ENCODE peak calls at places on chromosomes 12 and 14, in four cellular contexts. Z is PC-9, D is fibroblast of the aortic adventitia, S is Panc1. B is an unnamed sample.
A peak's percentile ranks its signal among the peaks of the same experiment; 100 is the strongest.

GRCh38 chr12:50061946-50062725 is 4.7 kb downstream of the ASIC1 start:
- DNase-seq in Z (no peak), D (no peak), S (no peak), B (no peak)

GRCh38 chr14:34032720-34033119 is 81.8 kb upstream of the EGLN3 start:
- DNase-seq in Z (no peak), D (no peak), S (no peak), B (no peak)

GRCh38 chr14:26414103-26414502 is 183.7 kb downstream of the NOVA1 start:
- DNase-seq in Z (no peak), D (no peak), S (no peak), B (no peak)

GRCh38 chr14:67004521-67004920 is 184.7 kb upstream of the GARIN2 start:
- DNase-seq in Z (no peak), D (no peak), S (no peak), B (no peak)

GRCh38 chr12:3770891-3771290 is 18.0 kb upstream of the CRACR2A start:
- DNase-seq in Z (peak; percentile 39), D (peak; percentile 81), S (no peak), B (no peak)

GRCh38 chr12:15037091-15037723 is 64.4 kb downstream of the PDE6H start:
- DNase-seq in Z (no peak), D (no peak), S (no peak), B (no peak)

GRCh38 chr12:23098110-23099049 is 473.4 kb downstream of the ETNK1 start:
- DNase-seq in Z (no peak), D (peak; percentile 47), S (no peak), B (no peak)

GRCh38 chr12:82740129-82741000 is 53.7 kb downstream of the TMTC2 start:
- DNase-seq in Z (peak; percentile 82), D (peak; percentile 80), S (peak; percentile 1), B (peak; percentile 43)

GRCh38 chr14:67567654-67568053 is 32.4 kb downstream of the PIGH start:
- DNase-seq in Z (peak; percentile 68), D (no peak), S (no peak), B (no peak)

GRCh38 chr12:94134226-94134795 is 14.1 kb upstream of the PLXNC1 start:
- DNase-seq in Z (peak; percentile 38), D (peak; percentile 75), S (peak; percentile 20), B (no peak)

GRCh38 chr14:32762886-32763285 is 175.8 kb upstream of the NPAS3 start:
- DNase-seq in Z (no peak), D (peak; percentile 68), S (no peak), B (no peak)

GRCh38 chr14:86527312-86527711 is 997.4 kb downstream of the FLRT2 start:
- DNase-seq in Z (no peak), D (no peak), S (no peak), B (no peak)

GRCh38 chr14:102145395-102145794 is 5.7 kb downstream of the WDR20 start:
- DNase-seq in Z (no peak), D (no peak), S (no peak), B (no peak)

DNA sequence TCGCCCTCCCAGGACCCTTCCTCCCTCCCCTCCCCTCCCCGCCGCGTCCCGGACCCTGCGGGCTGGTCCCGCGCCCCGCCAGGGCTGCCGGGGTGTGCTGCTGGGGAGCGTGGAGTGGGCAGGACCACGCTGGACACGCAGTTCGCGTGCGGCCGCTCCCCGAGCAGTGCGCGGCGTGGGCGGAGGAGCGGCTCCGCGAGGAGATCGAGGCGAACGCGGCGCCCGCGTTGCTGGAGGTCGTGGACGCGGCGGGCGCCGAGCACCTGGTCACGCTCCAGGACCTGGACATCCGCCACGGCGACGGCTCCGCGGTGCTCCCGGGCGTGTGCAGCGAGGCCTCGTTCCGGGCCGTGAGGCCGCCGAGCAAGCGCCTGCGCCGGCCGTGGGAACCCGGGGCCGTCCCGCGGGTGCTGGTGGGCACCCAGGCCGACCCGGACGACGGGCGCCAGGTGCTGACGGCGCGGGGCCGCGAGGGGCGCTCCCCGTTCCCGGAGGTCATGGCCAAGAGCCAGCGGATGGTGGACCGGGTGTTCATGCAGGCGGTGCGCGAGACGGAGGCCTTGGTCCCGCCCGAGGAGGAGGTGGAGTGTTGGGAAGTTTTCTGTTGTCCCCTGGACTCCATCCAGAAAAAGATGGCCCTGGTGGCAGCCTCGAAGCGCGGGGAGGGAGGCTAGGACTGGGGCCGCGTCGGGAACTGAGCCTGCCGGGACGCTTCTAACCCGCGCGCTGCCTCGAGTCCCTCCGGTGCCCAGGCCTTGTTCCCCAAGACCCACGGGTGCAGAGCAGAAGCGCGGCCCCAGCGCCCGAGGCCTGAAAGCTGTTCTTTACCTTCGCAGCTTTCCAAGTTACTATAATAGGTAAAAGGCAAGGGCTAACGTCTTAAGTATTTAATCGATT is 54.7 kb upstream of the EIF5 start:
- DNase-seq in Z (no peak), D (no peak), S (no peak), B (no peak)
- H3K4me3 ChIP-seq in Z (no peak overlapping the region), D (peak overlapping the region; percentile 31), S (peak overlapping the region; percentile 37), B (peak overlapping the region; percentile 31)

DNA sequence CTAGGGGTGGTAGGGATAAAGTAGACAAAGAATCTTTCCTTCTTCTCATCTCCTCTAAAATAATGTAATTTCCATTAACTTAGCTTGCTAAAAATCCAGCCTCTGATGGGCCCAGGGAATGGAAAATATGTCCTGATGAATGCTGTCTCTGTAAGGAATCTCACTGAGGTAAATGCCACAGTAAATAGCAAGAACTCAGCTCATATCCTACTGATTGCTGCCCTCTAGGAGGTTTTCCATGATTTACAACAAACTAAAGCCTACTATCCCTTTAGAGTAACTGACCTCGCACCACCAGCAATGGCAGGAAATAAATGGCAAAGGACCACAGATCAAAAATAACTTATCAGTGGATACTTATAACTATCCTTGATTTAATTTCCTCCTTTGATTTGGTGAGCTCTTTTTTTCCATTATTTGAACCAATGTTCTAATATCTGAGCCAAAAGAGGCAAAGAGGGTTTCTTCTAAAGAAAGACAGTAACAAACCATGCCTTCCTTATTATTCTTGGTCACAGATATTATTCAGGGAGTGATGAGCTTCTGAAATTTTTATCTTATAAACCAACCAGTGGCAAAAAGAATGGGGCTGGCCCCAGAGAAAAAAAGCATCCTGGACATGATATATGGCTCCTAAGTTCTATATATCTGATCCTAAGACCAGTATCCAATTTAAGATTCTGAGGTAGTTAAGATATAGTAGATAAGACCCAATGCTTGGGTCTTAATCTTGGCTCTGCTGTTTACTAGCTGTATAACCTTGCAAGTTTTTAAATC is 43.7 kb downstream of the SENP1 start:
- DNase-seq in Z (no peak), D (no peak), S (no peak), B (no peak)
- TF ChIP-seq CTCF in Z (peak; percentile 39), D (no peak), S (no peak), B (peak; percentile 20)

GRCh38 chr14:91388551-91388975 is 29.1 kb downstream of the CCDC88C start:
- DNase-seq in Z (no peak), D (no peak), S (no peak), B (no peak)

GRCh38 chr14:91387996-91388395 is 29.6 kb downstream of the CCDC88C start:
- DNase-seq in Z (no peak), D (no peak), S (no peak), B (no peak)

GRCh38 chr14:91392623-91393303 is 24.9 kb downstream of the CCDC88C start:
- DNase-seq in Z (no peak), D (no peak), S (no peak), B (no peak)

GRCh38 chr14:91389173-91389572 is 28.4 kb downstream of the CCDC88C start:
- DNase-seq in Z (no peak), D (no peak), S (no peak), B (no peak)

GRCh38 chr14:91390165-91390778 is 27.3 kb downstream of the CCDC88C start:
- DNase-seq in Z (no peak), D (no peak), S (no peak), B (no peak)
- H3K4me3 ChIP-seq in Z (no peak overlapping the region), D (no peak overlapping the region), S (no peak overlapping the region), B (no peak overlapping the region)

GRCh38 chr12:27437839-27438238 is 8.7 kb upstream of the SMCO2 start:
- DNase-seq in Z (no peak), D (no peak), S (no peak), B (no peak)
- TF ChIP-seq CTCF in Z (no peak), D (no peak), S (no peak), B (no peak)

GRCh38 chr12:8687846-8688601 is 9.8 kb upstream of the RIMKLB start:
- DNase-seq in Z (peak; percentile 59), D (peak; percentile 95), S (no peak), B (no peak)
- H3K4me3 ChIP-seq in Z (no peak overlapping the region), D (no peak overlapping the region), S (no peak overlapping the region), B (peak overlapping the region; percentile 25)

GRCh38 chr12:452667-453210 is 7.0 kb upstream of the B4GALNT3 start:
- DNase-seq in Z (no peak), D (no peak), S (no peak), B (no peak)
- TF ChIP-seq CTCF in Z (no peak), D (peak; percentile 47), S (peak; percentile 33), B (no peak)

DNA sequence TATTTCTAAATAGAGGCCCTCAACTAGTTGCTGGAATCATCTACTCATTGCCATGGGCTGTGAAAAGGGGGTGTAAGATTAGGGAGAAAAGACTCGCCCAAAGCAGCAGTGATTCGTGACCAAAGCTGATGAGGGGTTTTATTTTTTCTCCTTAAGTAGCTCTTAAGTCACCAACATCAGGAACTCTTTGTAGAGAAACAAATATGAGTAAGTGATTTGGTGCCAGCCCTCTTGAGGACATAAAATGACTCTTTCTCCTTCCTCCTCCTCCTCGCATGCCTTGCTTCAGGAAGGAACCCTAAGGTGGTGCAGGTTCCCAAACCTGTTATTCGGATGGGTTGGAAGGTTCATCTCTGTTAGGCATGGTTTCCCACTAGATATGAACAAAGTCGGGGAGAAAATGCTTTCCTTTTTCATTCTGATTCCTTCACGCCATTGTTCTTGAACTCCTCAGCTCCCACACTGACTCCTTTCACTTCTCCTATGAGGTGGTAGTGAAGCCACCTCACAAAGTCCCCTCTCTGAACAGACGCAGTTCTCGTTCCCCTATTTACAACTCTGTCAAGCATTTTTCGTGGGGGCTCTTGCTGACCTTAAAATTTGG is 113.4 kb downstream of the ETV6 start:
- DNase-seq in Z (no peak), D (peak; percentile 6), S (no peak), B (no peak)
- H3K4me3 ChIP-seq in Z (no peak overlapping the region), D (no peak overlapping the region), S (no peak overlapping the region), B (no peak overlapping the region)

GRCh38 chr12:126051611-126052107 is 986.4 kb downstream of the AACS start:
- DNase-seq in Z (peak; percentile 91), D (peak; percentile 95), S (no peak), B (peak; percentile 41)
- TF ChIP-seq CTCF in Z (peak; percentile 54), D (peak; percentile 45), S (peak; percentile 10), B (peak; percentile 33)

GRCh38 chr14:105171004-105171673 is 2.6 kb upstream of the JAG2 start:
- DNase-seq in Z (no peak), D (no peak), S (no peak), B (no peak)
- H3K4me3 ChIP-seq in Z (no peak overlapping the region), D (no peak overlapping the region), S (no peak overlapping the region), B (no peak overlapping the region)

GRCh38 chr14:89236846-89237245 is 180.2 kb downstream of the FOXN3 start:
- DNase-seq in Z (no peak), D (no peak), S (no peak), B (no peak)

GRCh38 chr14:89241934-89242670 is 174.9 kb downstream of the FOXN3 start:
- DNase-seq in Z (no peak), D (no peak), S (no peak), B (no peak)

GRCh38 chr14:89241265-89241664 is 175.8 kb downstream of the FOXN3 start:
- DNase-seq in Z (no peak), D (no peak), S (no peak), B (no peak)

GRCh38 chr14:89240414-89240813 is 176.6 kb downstream of the FOXN3 start:
- DNase-seq in Z (no peak), D (no peak), S (no peak), B (no peak)

GRCh38 chr14:89237923-89238529 is 179.0 kb downstream of the FOXN3 start:
- DNase-seq in Z (no peak), D (no peak), S (no peak), B (no peak)
- TF ChIP-seq CTCF in Z (peak; percentile 33), D (peak; percentile 4), S (peak; percentile 33), B (peak; percentile 59)